ENCODE peak calls at places on chromosomes 4 and X, in four cellular contexts. X is endothelial cell of umbilical vein, L is HCT116, E is transverse colon. W is an unnamed sample.

GRCh38 chr4:146347822-146348221 is 133.5 kb downstream of the REELD1 start:
- DNase-seq in L (no peak), E (no peak), X (no peak), W (no peak)

GRCh38 chr4:7206385-7206784 is 14.0 kb downstream of the SORCS2 start:
- DNase-seq in E (no peak), L (no peak), X (peak), W (no peak)

GRCh38 chr4:98958065-98958464 is 29.1 kb upstream of the EIF4E start:
- DNase-seq in X (no peak), E (no peak), L (no peak), W (no peak)

GRCh38 chr4:169986369-169986768 is 39.8 kb downstream of the MFAP3L start:
- DNase-seq in X (no peak), E (no peak), L (no peak), W (no peak)

GRCh38 chr4:24089831-24090531 is 200.1 kb upstream of the PPARGC1A start:
- DNase-seq in L (no peak), X (no peak), E (no peak), W (no peak)

GRCh38 chrX:17601816-17602215 is 135.5 kb upstream of the SCML1 start:
- DNase-seq in L (no peak), X (no peak), E (no peak), W (no peak)

GRCh38 chr4:2723751-2724150 is 32.4 kb downstream of the TNIP2 start:
- DNase-seq in E (no peak), X (no peak), L (no peak), W (no peak)

GRCh38 chr4:82614868-82615449 is 53.2 kb upstream of the TMEM150C start:
- DNase-seq in L (no peak), E (no peak), X (no peak), W (no peak)

GRCh38 chr4:8560265-8561047 is 19.7 kb upstream of the GPR78 start:
- DNase-seq in E (no peak), X (no peak), L (no peak), W (no peak)

GRCh38 chrX:69415698-69416097 is 88.4 kb upstream of the NALF2 start:
- DNase-seq in L (no peak), E (no peak), X (no peak), W (no peak)

GRCh38 chrX:26008691-26009090 is 129.5 kb upstream of the MAGEB18 start:
- DNase-seq in X (no peak), E (no peak), L (no peak), W (no peak)

GRCh38 chrX:102517331-102517730 is 792 bp upstream of the TMSB15A start:
- DNase-seq in L (no peak), X (peak), E (no peak), W (no peak)

GRCh38 chrX:69031181-69031580 is 134.1 kb downstream of the PJA1 start:
- DNase-seq in L (peak), X (peak), E (no peak), W (no peak)

GRCh38 chrX:136574548-136574947 is 42.5 kb downstream of the VGLL1 start:
- DNase-seq in E (no peak), L (no peak), X (no peak), W (no peak)

GRCh38 chr4:8216443-8217245 is 17.6 kb downstream of the SH3TC1 start:
- DNase-seq in X (no peak), E (no peak), L (no peak), W (no peak)

GRCh38 chr4:27088491-27088890 is 227.8 kb downstream of the STIM2 start:
- DNase-seq in L (no peak), X (no peak), E (no peak), W (no peak)

GRCh38 chr4:175739612-175740011 is 72.5 kb downstream of the GPM6A start:
- DNase-seq in X (no peak), E (no peak), L (no peak), W (no peak)

GRCh38 chr4:169252339-169253086 is 18.2 kb downstream of the SH3RF1 start:
- DNase-seq in E (no peak), L (no peak), X (peak), W (no peak)

GRCh38 chr4:141388483-141388882 is 167.8 kb downstream of the ZNF330 start:
- DNase-seq in E (no peak), L (no peak), X (no peak), W (no peak)

GRCh38 chr4:85787133-85787532 is 312.2 kb downstream of the ARHGAP24 start:
- DNase-seq in E (no peak), X (peak), L (no peak), W (no peak)

GRCh38 chr4:139890810-139891209 is 225.2 kb downstream of the MGST2 start:
- DNase-seq in L (no peak), E (no peak), X (peak), W (no peak)

GRCh38 chr4:134375775-134376174 is 174.2 kb upstream of the PABPC4L start:
- DNase-seq in L (no peak), X (no peak), E (no peak), W (no peak)
- TF ChIP-seq POLR2AphosphoS5 in L (no peak), X (no peak), E (no peak), W (no peak)

GRCh38 chr4:153116101-153116680 is 88.1 kb upstream of the TRIM2 start:
- DNase-seq in X (no peak), E (no peak), L (no peak), W (no peak)

GRCh38 chr4:153114771-153115321 is 89.4 kb upstream of the TRIM2 start:
- DNase-seq in X (no peak), E (no peak), L (peak), W (peak)

GRCh38 chr4:153113838-153114105 is 90.5 kb upstream of the TRIM2 start:
- DNase-seq in L (no peak), X (no peak), E (no peak), W (no peak)

GRCh38 chr4:153116801-153117200 is 87.4 kb upstream of the TRIM2 start:
- DNase-seq in X (no peak), E (no peak), L (no peak), W (no peak)

DNA sequence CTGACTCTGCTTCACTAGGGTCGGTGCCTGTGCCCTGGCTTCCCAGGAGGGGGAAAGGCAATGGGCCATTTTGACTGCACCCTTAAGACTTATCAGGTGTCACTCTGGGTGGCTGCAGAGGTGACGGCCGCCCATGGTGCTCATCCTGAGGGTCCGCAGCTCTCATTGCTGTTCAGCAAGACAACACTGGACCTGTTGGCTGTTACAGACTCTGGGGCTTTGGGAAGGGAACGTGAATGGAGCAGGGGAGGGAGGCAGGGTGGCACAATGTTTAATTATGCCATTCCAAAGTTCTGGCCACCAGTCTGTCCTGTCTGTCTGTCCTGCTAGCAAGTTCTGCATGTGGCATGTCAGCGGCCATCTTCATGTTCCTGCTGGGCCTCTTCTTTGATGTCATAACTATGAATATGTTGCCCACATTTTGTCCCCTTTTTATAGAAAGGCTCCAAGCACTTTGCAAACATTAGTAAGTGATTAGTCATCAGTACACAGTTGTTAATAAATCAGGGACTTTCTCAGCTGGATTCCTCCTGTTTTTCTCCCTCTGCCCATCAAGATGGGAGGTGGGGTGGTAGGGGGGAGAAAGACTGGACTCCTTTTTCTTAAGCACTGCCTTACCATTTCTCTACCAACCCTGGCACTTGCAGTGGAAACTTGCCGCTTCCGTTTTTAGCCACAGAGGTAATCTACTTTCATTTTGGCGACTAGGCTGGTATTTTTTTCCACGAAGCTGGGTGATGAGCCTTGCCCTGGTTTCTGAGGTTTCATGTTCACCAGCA is 88.7 kb upstream of the TRIM2 start:
- DNase-seq in E (peak), L (peak), X (peak), W (peak)
- H3K4me3 ChIP-seq in E (peak), L (peak), X (no peak), W (peak)

DNA sequence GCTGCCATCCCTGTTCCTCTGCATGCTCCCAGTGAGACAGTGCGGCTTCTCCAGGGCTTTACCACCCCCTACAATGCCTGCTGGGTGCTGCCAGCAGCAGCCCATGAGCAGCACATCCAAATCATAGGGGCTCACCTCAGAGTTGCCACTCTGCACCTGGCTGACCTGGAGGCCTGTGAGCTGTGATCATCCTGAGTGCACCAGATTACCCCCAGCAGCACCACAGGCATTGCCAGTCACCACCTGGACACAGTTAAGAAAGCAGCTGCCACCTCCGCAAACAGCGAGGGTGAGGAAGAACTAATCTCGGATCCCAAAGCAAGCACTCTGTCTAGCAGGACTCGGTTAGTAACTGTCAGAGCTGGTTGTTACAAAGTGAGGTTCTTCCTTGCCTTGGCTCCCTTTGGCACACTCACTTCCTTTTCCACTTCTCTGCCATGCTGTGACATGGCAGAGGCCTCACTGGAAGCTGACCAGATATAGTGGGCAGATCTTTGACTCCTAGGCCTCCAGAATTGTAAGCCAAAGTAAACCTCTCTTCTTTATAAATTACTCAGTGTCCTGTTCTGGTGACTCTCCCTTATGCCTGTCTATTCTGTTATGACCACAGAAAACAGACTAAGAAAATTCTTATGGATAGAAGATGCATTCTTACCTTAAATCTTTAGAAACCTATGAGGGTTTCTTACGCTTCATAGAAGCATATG is 25.2 kb downstream of the LRIT3 start:
- DNase-seq in E (no peak), L (no peak), X (no peak), W (no peak)
- TF ChIP-seq POLR2AphosphoS5 in E (no peak), L (no peak), X (no peak), W (no peak)

DNA sequence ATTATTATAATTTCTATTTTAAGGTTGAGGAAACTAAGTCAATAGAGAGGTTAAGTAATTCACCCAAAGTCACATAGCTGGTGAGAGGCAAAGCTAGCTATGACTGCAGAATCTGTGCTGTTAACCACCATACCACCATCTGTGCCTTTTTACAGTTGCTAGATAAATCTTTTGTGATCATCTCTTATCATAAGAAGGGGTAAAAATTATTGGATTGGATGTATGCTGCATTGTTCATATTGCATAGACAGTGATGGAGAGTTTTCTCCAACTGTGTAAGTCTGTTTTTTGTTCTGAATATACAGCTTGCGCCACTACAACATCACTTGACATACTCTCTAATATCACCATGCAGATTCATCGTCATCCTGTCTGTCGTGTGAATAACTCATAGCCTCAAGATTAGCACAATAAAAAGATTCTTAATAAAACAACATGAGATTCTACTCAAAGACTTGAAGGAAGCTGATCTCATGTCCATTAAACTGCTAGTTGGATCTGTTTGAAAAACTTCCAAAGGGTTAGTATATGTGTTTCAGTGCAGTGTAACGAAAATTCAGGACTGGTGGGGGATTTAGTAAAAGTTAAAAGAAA is 495.9 kb downstream of the SPRY1 start:
- DNase-seq in E (no peak), L (no peak), X (peak), W (no peak)
- H3K4me3 ChIP-seq in E (no peak), L (no peak), X (no peak), W (no peak)

DNA sequence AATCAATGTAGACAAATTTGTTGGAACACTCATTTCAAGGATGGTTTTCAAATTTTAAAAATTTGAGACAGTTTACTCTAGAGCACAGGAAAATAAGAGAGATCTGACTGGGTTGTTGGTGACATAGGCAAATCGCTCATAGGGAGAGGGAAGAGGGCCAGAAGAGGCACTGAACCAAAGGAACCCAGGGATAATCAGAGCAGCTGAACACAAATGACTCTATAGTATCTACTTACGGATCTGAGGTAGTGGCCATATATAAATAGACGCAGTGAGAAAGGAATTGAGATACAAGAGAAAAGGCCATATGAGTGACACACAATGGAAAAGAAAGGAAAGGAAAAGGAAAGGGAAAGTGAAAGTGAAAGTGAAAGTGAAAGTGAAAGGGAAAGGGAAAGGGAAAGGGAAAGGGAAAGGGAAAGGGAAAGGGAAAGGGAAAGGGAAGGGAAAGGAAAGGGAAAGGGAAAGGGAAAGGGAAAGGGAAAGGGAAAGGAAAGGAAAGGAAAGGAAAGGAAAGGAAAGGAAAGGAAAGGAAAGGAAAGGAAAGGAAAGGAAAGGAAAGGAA is 759.3 kb downstream of the DMD start:
- DNase-seq in X (no peak), L (no peak), E (no peak), W (no peak)
- TF ChIP-seq POLR2AphosphoS5 in X (no peak), L (no peak), E (no peak), W (no peak)

GRCh38 chr4:126719803-126720202 is 913.0 kb upstream of the INTU start:
- DNase-seq in X (no peak), E (no peak), L (no peak), W (no peak)
- H3K4me3 ChIP-seq in X (no peak), E (no peak), L (no peak), W (no peak)

GRCh38 chrX:49995021-49995731 is 72.8 kb downstream of the CLCN5 start:
- DNase-seq in X (peak), E (no peak), L (peak), W (no peak)
- TF ChIP-seq POLR2AphosphoS5 in X (no peak), E (no peak), L (no peak), W (no peak)

GRCh38 chr4:108356209-108356535 is 187.4 kb upstream of the LEF1 start:
- DNase-seq in E (no peak), L (no peak), X (no peak), W (no peak)
- H3K4me3 ChIP-seq in E (no peak), L (no peak), X (no peak), W (no peak)

W was measured in stomach.